ENCODE peak calls at places on chromosomes 12 and 14, in six cellular contexts. I is right cardiac atrium, S is BE2C, J is lower lobe of right lung, V is stomach, L is heart right ventricle. Z is an unnamed sample. For H3K27me3, the result is how much of the 10 kb centered on the place peaks cover.

GRCh38 chr14:100677925-100678765 is 48.5 kb upstream of the DLK1 start:
- DNase-seq in S (peak), J (no peak), L (peak), I (peak), V (peak), Z (no peak)

GRCh38 chr12:6817056-6817455 is 4.6 kb upstream of the GPR162 start:
- DNase-seq in V (no peak), S (no peak), I (no peak), L (no peak), J (no peak), Z (no peak)

GRCh38 chr14:61145258-61145902 is 135.8 kb downstream of the TMEM30B start:
- DNase-seq in J (no peak), L (peak), V (no peak), S (peak), I (no peak), Z (no peak)

GRCh38 chr12:117547209-117547608 is 185.8 kb upstream of the NOS1 start:
- DNase-seq in I (no peak), V (no peak), S (no peak), J (no peak), L (no peak), Z (no peak)

GRCh38 chr14:61296707-61297502 is 15.8 kb upstream of the TMEM30B start:
- DNase-seq in L (no peak), I (no peak), V (no peak), J (no peak), S (no peak), Z (no peak)

GRCh38 chr14:29317423-29317822 is 550.8 kb downstream of the FOXG1 start:
- DNase-seq in S (no peak), V (no peak), L (no peak), J (no peak), I (no peak), Z (no peak)

GRCh38 chr12:123571343-123571813 is 13.0 kb upstream of the TMED2 start:
- DNase-seq in J (peak), S (peak), I (no peak), L (peak), V (peak), Z (no peak)

GRCh38 chr12:85424581-85425348 is 144.7 kb downstream of the ALX1 start:
- DNase-seq in L (no peak), I (no peak), J (no peak), S (peak), V (peak), Z (no peak)

GRCh38 chr12:5430639-5431603 is 987 bp upstream of the NTF3 start:
- DNase-seq in S (no peak), J (no peak), L (no peak), V (no peak), I (peak), Z (no peak)

GRCh38 chr12:32305163-32305562 is 94.2 kb upstream of the FGD4 start:
- DNase-seq in L (no peak), S (no peak), V (no peak), J (no peak), I (no peak), Z (no peak)

GRCh38 chr12:15688202-15688736 is 100.9 kb downstream of the EPS8 start:
- DNase-seq in L (peak), I (peak), J (peak), S (peak), V (peak), Z (no peak)

GRCh38 chr12:15774819-15775218 is 14.4 kb downstream of the EPS8 start:
- DNase-seq in S (no peak), L (no peak), V (no peak), I (no peak), J (no peak), Z (no peak)

GRCh38 chr12:9707864-9708808 is 24.8 kb downstream of the CLECL1 start:
- DNase-seq in L (peak), S (peak), V (peak), I (peak), J (peak), Z (peak)

GRCh38 chr14:100448376-100448775 is 125.2 kb downstream of the SLC25A47 start:
- DNase-seq in S (no peak), J (no peak), V (no peak), L (no peak), I (no peak), Z (no peak)

GRCh38 chr12:85036241-85036707 is at the start of the genes LRRIQ1 and TSPAN19:
- DNase-seq in V (peak), J (peak), S (peak), L (peak), I (peak), Z (no peak)

GRCh38 chr12:40342010-40342409 is 117.2 kb downstream of the LRRK2 start:
- DNase-seq in V (no peak), L (no peak), S (no peak), J (no peak), I (no peak), Z (no peak)

GRCh38 chr14:105223260-105223659 is 25.1 kb upstream of the BTBD6 start:
- DNase-seq in S (no peak), L (no peak), I (peak), V (no peak), J (no peak), Z (no peak)

GRCh38 chr14:31138301-31138700 is 69.3 kb downstream of the HECTD1 start:
- DNase-seq in V (no peak), S (no peak), L (no peak), J (no peak), I (no peak), Z (no peak)

GRCh38 chr14:104694991-104695659 is 5.7 kb downstream of the INF2 start:
- DNase-seq in L (peak), I (peak), J (no peak), S (no peak), V (peak), Z (no peak)

DNA sequence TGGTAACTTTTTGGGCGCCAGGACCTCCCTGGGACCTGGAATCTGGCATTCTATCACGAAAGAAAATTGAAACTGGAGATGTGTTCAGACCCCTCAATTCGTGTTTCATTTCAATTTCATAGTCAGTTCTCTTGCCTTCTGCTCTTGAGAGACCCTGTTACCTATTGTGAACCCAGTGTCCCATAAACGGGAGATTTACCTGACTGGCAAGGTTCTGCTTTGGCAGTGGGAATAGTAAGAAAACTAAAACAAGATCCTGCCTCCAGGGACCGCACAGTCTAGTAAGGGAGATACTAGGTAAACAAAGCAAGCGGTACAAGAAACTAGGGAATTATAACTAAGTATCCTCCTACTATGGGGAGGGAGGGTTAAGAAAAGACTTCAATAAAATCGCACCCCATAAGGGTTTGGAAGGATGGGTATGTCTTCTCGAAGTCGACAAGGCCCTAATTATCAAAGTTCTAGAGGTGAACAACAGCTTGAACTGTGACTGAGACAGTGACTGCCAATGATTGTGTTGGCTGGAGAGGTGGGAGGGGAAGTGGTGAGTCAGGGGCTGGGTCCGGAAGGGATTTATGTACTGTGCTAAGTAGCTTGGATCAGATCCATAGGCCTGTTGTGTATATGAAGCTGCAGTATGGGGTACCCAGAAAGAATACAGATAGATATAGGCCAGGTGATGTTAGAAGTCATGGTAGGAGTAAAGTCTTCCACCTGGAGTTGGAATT is 754 bp downstream of the ACSS3 start:
- DNase-seq in S (no peak), I (no peak), L (peak), J (no peak), V (no peak), Z (no peak)
- H3K4me3 ChIP-seq in S (no peak), I (peak), L (peak), J (peak), V (peak), Z (no peak)

GRCh38 chr12:122190842-122191668 is 8.1 kb downstream of the LRRC43 start:
- DNase-seq in L (peak), S (peak), V (peak), J (peak), I (peak), Z (no peak)

GRCh38 chr12:122195405-122195804 is 8.1 kb upstream of the B3GNT4 start:
- DNase-seq in V (no peak), S (no peak), J (no peak), I (no peak), L (no peak), Z (no peak)

GRCh38 chr12:122194804-122195203 is 8.7 kb upstream of the B3GNT4 start:
- DNase-seq in V (no peak), S (no peak), L (no peak), I (no peak), J (no peak), Z (no peak)

GRCh38 chr12:122189626-122190475 is 6.9 kb downstream of the LRRC43 start:
- DNase-seq in S (no peak), V (no peak), J (no peak), I (no peak), L (no peak), Z (no peak)

GRCh38 chr12:122192441-122192840 is 9.5 kb downstream of the LRRC43 start:
- DNase-seq in V (no peak), L (no peak), S (no peak), J (no peak), I (no peak), Z (no peak)
- H3K27me3 ChIP-seq in V (under half), L (under half), S (under half), J (under half), I (under half), Z (under half)

DNA sequence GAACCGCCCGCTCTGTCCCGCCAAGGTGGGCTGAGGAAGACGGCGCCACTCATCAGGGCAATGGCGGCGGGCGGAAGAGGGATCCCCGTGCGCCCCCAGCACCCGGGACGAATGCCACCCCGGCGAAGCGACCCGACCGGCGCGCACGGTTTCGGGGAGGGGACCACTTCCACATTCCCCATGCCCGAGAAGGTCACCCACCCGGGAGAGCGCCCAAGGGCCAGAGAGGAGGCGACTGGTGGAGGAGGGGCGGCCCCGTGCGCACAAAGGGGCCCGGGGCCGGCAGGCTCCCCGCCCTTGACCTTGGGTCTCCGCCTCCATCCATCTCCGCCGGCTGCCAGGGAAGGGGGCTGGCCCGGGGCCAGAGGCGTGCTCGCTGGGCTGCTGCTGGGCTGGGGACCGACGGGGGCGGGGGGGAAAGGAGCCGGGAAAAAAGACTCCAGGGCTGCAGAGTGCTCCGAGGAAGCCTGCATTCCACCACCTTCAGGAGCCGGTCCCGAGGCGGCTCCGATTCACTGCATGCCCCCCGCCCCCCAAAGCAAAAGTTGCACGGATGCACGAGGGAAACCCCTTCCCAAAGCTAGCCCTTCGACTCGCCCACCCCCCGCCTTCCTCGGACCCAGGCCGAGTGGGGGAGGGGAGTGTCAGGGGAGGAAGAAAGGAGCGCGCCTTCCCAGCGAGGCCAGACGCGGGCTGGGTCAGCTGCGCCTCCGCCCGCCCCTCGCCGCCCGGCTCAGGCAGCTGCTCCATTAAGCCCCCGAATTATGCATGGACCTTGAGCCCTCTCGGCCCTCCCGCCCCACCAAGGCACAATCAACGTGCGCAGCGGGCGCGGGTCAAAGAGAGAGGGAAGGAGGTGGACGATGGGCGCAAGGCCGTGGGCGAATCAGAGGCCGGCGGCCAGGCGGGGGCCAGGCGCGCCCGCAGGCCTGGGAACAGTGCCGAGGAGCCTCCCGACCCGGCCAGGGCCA is 26.2 kb downstream of the BCL11B start:
- DNase-seq in S (no peak), L (no peak), V (no peak), J (peak), I (no peak), Z (no peak)
- H3K4me3 ChIP-seq in S (no peak), L (peak), V (peak), J (peak), I (no peak), Z (peak)

DNA sequence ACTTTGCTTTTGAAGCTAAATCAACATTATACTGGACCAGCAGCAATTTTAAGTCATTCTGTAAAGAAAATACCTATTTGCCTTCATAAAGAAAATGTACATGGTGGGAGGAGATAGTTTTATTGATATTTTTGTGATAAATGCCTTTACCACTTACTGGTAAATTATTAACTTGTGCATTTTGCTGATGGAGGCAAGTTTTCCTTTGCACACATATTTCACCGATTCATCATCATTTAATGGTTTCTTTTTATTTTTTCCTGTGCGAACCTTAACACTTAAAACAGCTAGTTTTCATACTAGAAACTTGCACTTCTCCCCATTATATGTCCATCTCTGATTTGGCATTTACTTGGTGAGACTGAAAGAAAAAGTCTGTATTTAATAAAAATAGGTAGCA is 239.3 kb downstream of the TRHDE start:
- DNase-seq in I (no peak), V (no peak), L (no peak), J (no peak), S (no peak), Z (no peak)
- H3K27me3 ChIP-seq in I (under half), V (under half), L (under half), J (under half), S (under half), Z (under half)

DNA sequence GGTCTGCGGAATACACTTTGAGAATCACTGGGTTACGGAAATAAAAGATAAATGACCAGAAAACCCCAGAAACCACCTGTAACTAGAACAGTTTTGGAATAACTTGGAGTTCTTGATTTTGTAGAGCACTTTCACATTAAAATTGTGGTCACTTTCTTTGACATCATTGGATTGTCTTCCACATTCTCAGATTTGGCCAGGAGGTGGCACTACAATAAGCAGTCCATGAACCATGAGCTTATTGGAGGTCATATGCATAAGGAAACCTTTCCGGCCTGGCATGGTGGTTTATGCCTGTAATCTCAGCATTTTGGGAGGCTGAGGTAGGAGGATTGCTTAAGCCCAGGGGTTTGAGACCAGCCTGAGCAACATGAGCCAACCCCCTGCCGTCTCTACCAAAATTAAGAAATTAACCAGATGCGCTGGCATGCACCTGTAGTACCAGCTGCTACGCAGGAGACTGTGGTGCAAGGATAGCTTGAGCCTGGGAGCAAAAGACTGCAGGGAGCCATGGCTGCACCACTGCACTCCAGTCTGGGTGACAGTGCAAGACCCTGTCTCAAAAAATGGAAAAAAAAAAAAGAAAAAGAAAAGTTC is 107.7 kb upstream of the CAND1 start:
- DNase-seq in I (no peak), V (peak), L (peak), J (no peak), S (peak), Z (no peak)
- H3K4me3 ChIP-seq in I (no peak), V (no peak), L (no peak), J (no peak), S (no peak), Z (no peak)

GRCh38 chr12:22938323-22938722 is 313.4 kb downstream of the ETNK1 start:
- DNase-seq in I (no peak), S (no peak), J (no peak), L (no peak), V (no peak), Z (no peak)
- H3K27me3 ChIP-seq in I (under half), S (under half), J (under half), L (under half), V (under half), Z (under half)

Z was measured in effector memory CD4-positive, alpha-beta T cell.